ENCODE peak calls at places on chromosome X, in ten cellular contexts. W, V, O, H, S, D, Z, C, J and R are unnamed samples.

GRCh38 chrX:55340896-55341433 is 76.2 kb upstream of the PAGE3 start:
- DNase-seq in W (no peak), V (no peak), O (no peak), H (no peak), S (no peak), D (no peak), Z (no peak), C (no peak), J (no peak), R (no peak)

GRCh38 chrX:50117477-50117876 is 83.3 kb downstream of the AKAP4 start:
- DNase-seq in W (no peak), V (no peak), O (no peak), H (no peak), S (no peak), D (no peak), Z (no peak), C (no peak), J (no peak), R (no peak)

GRCh38 chrX:74420194-74421035 is 878 bp upstream of the SLC16A2 start:
- DNase-seq in W (peak), V (no peak), O (peak), H (peak), S (no peak), D (no peak), Z (peak), C (peak), J (peak), R (peak)

GRCh38 chrX:152913915-152914314 is 16.0 kb downstream of the ZNF185 start:
- DNase-seq in W (no peak), V (no peak), O (no peak), H (no peak), S (no peak), D (no peak), Z (no peak), C (no peak), J (no peak), R (no peak)

GRCh38 chrX:41558531-41558930 is 111.4 kb downstream of the NYX start:
- DNase-seq in W (no peak), V (no peak), O (no peak), H (no peak), S (peak), D (no peak), Z (no peak), C (peak), J (no peak), R (peak)

GRCh38 chrX:928606-929005 is 283.8 kb downstream of the CRLF2 start:
- DNase-seq in W (peak), V (no peak), O (no peak), H (no peak), S (no peak), D (no peak), Z (no peak), C (no peak), J (no peak), R (no peak)

GRCh38 chrX:141989802-141990201 is 86.1 kb downstream of the MAGEC1 start:
- DNase-seq in W (no peak), V (no peak), O (no peak), H (no peak), S (no peak), D (no peak), Z (no peak), C (peak), J (no peak), R (no peak)

GRCh38 chrX:345020-345925 is 26.7 kb upstream of the GTPBP6 start:
- DNase-seq in W (no peak), V (no peak), O (no peak), H (no peak), S (no peak), D (no peak), Z (peak), C (no peak), J (peak), R (no peak)

GRCh38 chrX:78619829-78620228 is 39.3 kb downstream of the RTL3 start:
- DNase-seq in W (no peak), V (no peak), O (no peak), H (no peak), S (no peak), D (no peak), Z (no peak), C (peak), J (no peak), R (peak)

GRCh38 chrX:57044226-57044625 is 48.9 kb upstream of the SPIN3 start:
- DNase-seq in W (no peak), V (no peak), O (no peak), H (no peak), S (no peak), D (no peak), Z (no peak), C (peak), J (no peak), R (no peak)

GRCh38 chrX:100731441-100732281 is at the start of gene SYTL4:
- DNase-seq in W (no peak), V (no peak), O (no peak), H (no peak), S (no peak), D (no peak), Z (no peak), C (peak), J (peak), R (no peak)

GRCh38 chrX:55167124-55167523 is 53.0 kb upstream of the PAGE5 start:
- DNase-seq in W (no peak), V (no peak), O (no peak), H (no peak), S (no peak), D (no peak), Z (no peak), C (peak), J (no peak), R (no peak)

GRCh38 chrX:1442724-1443367 is 9.9 kb downstream of the ASMTL start:
- DNase-seq in W (no peak), V (no peak), O (no peak), H (peak), S (no peak), D (no peak), Z (no peak), C (no peak), J (peak), R (no peak)